ENCODE peak calls at places on chromosomes 1 and 21, in seven cellular contexts. Q is kidney; N is mesendoderm; X is activated CD4-positive, alpha-beta T cell treated with anti-CD3 and anti-CD28 coated beads for 24 hours; H is SK-N-DZ; G is stimulated activated CD4-positive, alpha-beta T cell treated with anti-CD3 and anti-CD28 coated beads, Interleukin-15, amount 100 ng/mL, for 48 hours; V is esophagus squamous epithelium. O is an unnamed sample.

GRCh38 chr21:31630062-31630711 is 29.3 kb upstream of the SOD1 start:
- DNase-seq in Q (no peak), N (no peak), X (no peak), H (no peak), G (no peak), V (no peak), O (no peak)

GRCh38 chr1:213659580-213660547 is 327.9 kb upstream of the PROX1 start:
- DNase-seq in Q (no peak), N (no peak), X (no peak), H (no peak), G (no peak), V (no peak), O (no peak)

GRCh38 chr1:47298025-47298699 is 15.8 kb downstream of the STIL start:
- DNase-seq in Q (no peak), N (no peak), X (no peak), H (no peak), G (no peak), V (no peak), O (no peak)

GRCh38 chr1:58621375-58621774 is 44.3 kb upstream of the TACSTD2 start:
- DNase-seq in Q (no peak), N (no peak), X (no peak), H (no peak), G (no peak), V (no peak), O (no peak)

GRCh38 chr1:209746469-209747269 is 9.2 kb upstream of the TRAF3IP3 start:
- DNase-seq in Q (no peak), N (no peak), X (no peak), H (peak; percentile 48), G (no peak), V (no peak), O (no peak)

GRCh38 chr1:230948903-230949302 is 29.8 kb downstream of the TTC13 start:
- DNase-seq in Q (no peak), N (no peak), X (no peak), H (no peak), G (no peak), V (no peak), O (no peak)

GRCh38 chr1:222243902-222244301 is 304.0 kb downstream of the HHIPL2 start:
- DNase-seq in Q (no peak), N (no peak), X (no peak), H (no peak), G (no peak), V (no peak), O (no peak)

GRCh38 chr1:38009088-38009840 is 3.3 kb upstream of the UTP11 start:
- DNase-seq in Q (no peak), N (peak; percentile 89), X (no peak), H (no peak), G (peak; percentile 62), V (no peak), O (no peak)

GRCh38 chr1:3314561-3315271 is 139.7 kb upstream of the ARHGEF16 start:
- DNase-seq in Q (no peak), N (peak; percentile 51), X (no peak), H (no peak), G (no peak), V (no peak), O (no peak)

GRCh38 chr1:33149453-33150190 is 32.2 kb downstream of the TRIM62 start:
- DNase-seq in Q (no peak), N (no peak), X (no peak), H (no peak), G (no peak), V (no peak), O (no peak)

GRCh38 chr1:8598060-8598724 is 219.2 kb downstream of the RERE start:
- DNase-seq in Q (peak; percentile 60), N (peak; percentile 57), X (no peak), H (no peak), G (no peak), V (no peak), O (peak; percentile 61)

GRCh38 chr1:55034476-55035133 is 4.7 kb upstream of the PCSK9 start:
- DNase-seq in Q (no peak), N (no peak), X (no peak), H (no peak), G (no peak), V (no peak), O (no peak)

GRCh38 chr1:59412705-59413326 is 115.9 kb downstream of the FGGY start:
- DNase-seq in Q (no peak), N (no peak), X (no peak), H (no peak), G (no peak), V (no peak), O (no peak)

GRCh38 chr1:3995141-3995780 is 95.2 kb upstream of the C1orf174 start:
- DNase-seq in Q (peak; percentile 60), N (no peak), X (no peak), H (no peak), G (no peak), V (no peak), O (no peak)

GRCh38 chr1:58769809-58770345 is 14.0 kb downstream of the JUN start:
- DNase-seq in Q (no peak), N (no peak), X (no peak), H (no peak), G (no peak), V (no peak), O (no peak)

GRCh38 chr1:35287807-35288640 is 19.5 kb downstream of the ZMYM4 start:
- DNase-seq in Q (no peak), N (no peak), X (no peak), H (no peak), G (no peak), V (no peak), O (no peak)

GRCh38 chr21:46097826-46098286 is at the start of gene COL6A2:
- DNase-seq in Q (peak; percentile 86), N (peak; percentile 75), X (peak; percentile 44), H (no peak), G (peak; percentile 20), V (no peak), O (peak; percentile 61)

GRCh38 chr1:87292684-87293493 is 35.8 kb upstream of the LMO4 start:
- DNase-seq in Q (no peak), N (peak; percentile 71), X (peak; percentile 45), H (peak; percentile 71), G (peak; percentile 27), V (no peak), O (no peak)

GRCh38 chr1:181448461-181448860 is 34.9 kb upstream of the CACNA1E start:
- DNase-seq in Q (no peak), N (peak; percentile 64), X (no peak), H (no peak), G (no peak), V (no peak), O (no peak)

GRCh38 chr1:206833741-206834140 is 31.7 kb upstream of the IL20 start:
- DNase-seq in Q (peak; percentile 85), N (no peak), X (no peak), H (no peak), G (no peak), V (no peak), O (no peak)

GRCh38 chr1:10031461-10031860 is 1.3 kb upstream of the UBE4B start:
- DNase-seq in Q (no peak), N (peak; percentile 52), X (no peak), H (no peak), G (no peak), V (no peak), O (no peak)

GRCh38 chr21:43697758-43698643 is 20.9 kb upstream of the PDXK start:
- DNase-seq in Q (peak; percentile 15), N (no peak), X (no peak), H (no peak), G (no peak), V (no peak), O (no peak)

GRCh38 chr21:27329255-27329851 is 362.5 kb upstream of the ADAMTS5 start:
- DNase-seq in Q (no peak), N (no peak), X (no peak), H (no peak), G (no peak), V (no peak), O (no peak)

GRCh38 chr1:211527888-211528287 is 35.9 kb upstream of the RD3 start:
- DNase-seq in Q (no peak), N (no peak), X (no peak), H (no peak), G (no peak), V (no peak), O (no peak)

GRCh38 chr1:155175281-155175926 is 1.8 kb downstream of the TRIM46 start:
- DNase-seq in Q (peak; percentile 83), N (no peak), X (no peak), H (peak; percentile 65), G (no peak), V (no peak), O (no peak)

GRCh38 chr21:33430858-33431257 is 27.6 kb downstream of the IFNGR2 start:
- DNase-seq in Q (no peak), N (no peak), X (no peak), H (no peak), G (no peak), V (no peak), O (no peak)

GRCh38 chr1:202998836-202999750 is 8.1 kb upstream of the TMEM183A start:
- DNase-seq in Q (no peak), N (peak; percentile 35), X (peak; percentile 54), H (peak; percentile 35), G (peak; percentile 32), V (no peak), O (no peak)

GRCh38 chr1:173523329-173523728 is 46.2 kb downstream of the PRDX6 start:
- DNase-seq in Q (no peak), N (no peak), X (no peak), H (no peak), G (no peak), V (no peak), O (no peak)

GRCh38 chr1:59605761-59606160 is 209.0 kb upstream of the HOOK1 start:
- DNase-seq in Q (no peak), N (no peak), X (no peak), H (no peak), G (no peak), V (no peak), O (no peak)